ENCODE peak calls at places on chromosome 10, in seven cellular contexts. L is cardiac muscle cell, N is GM23248, H is Peyer's patch, K is body of pancreas, T is neural progenitor cell, Y is OCI-LY7. R is an unnamed sample.

GRCh38 chr10:112346774-112347173 is 27.1 kb upstream of the ACSL5 start:
- DNase-seq in L (no peak), N (no peak), H (no peak), K (no peak), T (no peak), Y (no peak), R (no peak)

GRCh38 chr10:50622497-50623298 is 1.1 kb downstream of the SGMS1 start:
- DNase-seq in L (peak), N (peak), H (peak), K (peak), T (peak), Y (peak), R (peak)

GRCh38 chr10:37856881-37857286 is 526 bp downstream of the ZNF248 start:
- DNase-seq in L (no peak), N (no peak), H (peak), K (peak), T (no peak), Y (peak), R (peak)

GRCh38 chr10:1726861-1727260 is 10.5 kb downstream of the ADARB2 start:
- DNase-seq in L (no peak), N (no peak), H (no peak), K (no peak), T (no peak), Y (no peak), R (no peak)

GRCh38 chr10:32887481-32887880 is 70.5 kb downstream of the ITGB1 start:
- DNase-seq in L (no peak), N (no peak), H (no peak), K (no peak), T (peak), Y (no peak), R (peak)

GRCh38 chr10:76558586-76558985 is 1079.0 kb downstream of the KCNMA1 start:
- DNase-seq in L (peak), N (peak), H (peak), K (peak), T (no peak), Y (no peak), R (peak)

GRCh38 chr10:94199565-94199964 is 163.2 kb downstream of the NOC3L start:
- DNase-seq in L (no peak), N (no peak), H (no peak), K (no peak), T (no peak), Y (no peak), R (peak)

GRCh38 chr10:74892874-74893273 is 66.5 kb downstream of the KAT6B start:
- DNase-seq in L (no peak), N (no peak), H (no peak), K (no peak), T (no peak), Y (no peak), R (no peak)

GRCh38 chr10:3350790-3351364 is 178.3 kb upstream of the PITRM1 start:
- DNase-seq in L (no peak), N (no peak), H (no peak), K (no peak), T (no peak), Y (no peak), R (peak)

GRCh38 chr10:74262856-74263255 is 111.8 kb downstream of the ADK start:
- DNase-seq in L (no peak), N (no peak), H (no peak), K (no peak), T (no peak), Y (no peak), R (peak)

GRCh38 chr10:102243304-102243703 is 2.0 kb upstream of the PITX3 start:
- DNase-seq in L (peak), N (peak), H (no peak), K (no peak), T (no peak), Y (no peak), R (peak)

GRCh38 chr10:34758447-34758996 is 56.6 kb downstream of the PARD3 start:
- DNase-seq in L (peak), N (peak), H (peak), K (no peak), T (no peak), Y (no peak), R (peak)

GRCh38 chr10:54554028-54554427 is 247.0 kb downstream of the PCDH15 start:
- DNase-seq in L (no peak), N (no peak), H (no peak), K (no peak), T (no peak), Y (no peak), R (no peak)

GRCh38 chr10:59865101-59865500 is 41.3 kb downstream of the CCDC6 start:
- DNase-seq in L (peak), N (peak), H (peak), K (peak), T (peak), Y (peak), R (no peak)

GRCh38 chr10:117218654-117219053 is 21.4 kb downstream of the KCNK18 start:
- DNase-seq in L (no peak), N (no peak), H (no peak), K (no peak), T (peak), Y (no peak), R (no peak)

GRCh38 chr10:46558411-46559185 is 2.1 kb upstream of the GPRIN2 start:
- DNase-seq in L (no peak), N (no peak), H (peak), K (peak), T (no peak), Y (no peak), R (no peak)

GRCh38 chr10:44242826-44243225 is 142.1 kb downstream of the CXCL12 start:
- DNase-seq in L (no peak), N (no peak), H (no peak), K (no peak), T (no peak), Y (no peak), R (no peak)

GRCh38 chr10:70109064-70109729 is 23.4 kb downstream of the AIFM2 start:
- DNase-seq in L (no peak), N (no peak), H (no peak), K (peak), T (no peak), Y (no peak), R (no peak)

GRCh38 chr10:99694171-99694570 is 34.9 kb downstream of the ENTPD7 start:
- DNase-seq in L (peak), N (peak), H (no peak), K (no peak), T (no peak), Y (no peak), R (peak)

GRCh38 chr10:7606977-7607404 is 59.8 kb downstream of the ITIH5 start:
- DNase-seq in L (peak), N (peak), H (no peak), K (no peak), T (no peak), Y (no peak), R (no peak)

GRCh38 chr10:31782701-31783100 is 145.9 kb downstream of the ARHGAP12 start:
- DNase-seq in L (no peak), N (no peak), H (no peak), K (peak), T (no peak), Y (no peak), R (no peak)

GRCh38 chr10:91768123-91768522 is 30.1 kb upstream of the TNKS2 start:
- DNase-seq in L (peak), N (peak), H (no peak), K (no peak), T (no peak), Y (no peak), R (no peak)

GRCh38 chr10:49419005-49419404 is 23.1 kb upstream of the DRGX start:
- DNase-seq in L (no peak), N (no peak), H (no peak), K (peak), T (no peak), Y (no peak), R (no peak)

GRCh38 chr10:7667262-7668141 is 736 bp upstream of the ITIH5 start:
- DNase-seq in L (no peak), N (no peak), H (no peak), K (no peak), T (peak), Y (no peak), R (no peak)

GRCh38 chr10:62467509-62467908 is 93.3 kb downstream of the ZNF365 start:
- DNase-seq in L (no peak), N (peak), H (no peak), K (no peak), T (no peak), Y (no peak), R (peak)

GRCh38 chr10:131697461-131698128 is 203.2 kb upstream of the PPP2R2D start:
- DNase-seq in L (no peak), N (peak), H (no peak), K (no peak), T (no peak), Y (no peak), R (no peak)

GRCh38 chr10:13563481-13564445 is 23.0 kb upstream of the PRPF18 start:
- DNase-seq in L (no peak), N (peak), H (no peak), K (no peak), T (no peak), Y (no peak), R (no peak)

GRCh38 chr10:90319188-90319914 is 538.5 kb downstream of the HTR7 start:
- DNase-seq in L (peak), N (peak), H (no peak), K (peak), T (peak), Y (no peak), R (no peak)
- H3K27ac ChIP-seq in L (no peak), N (no peak), H (no peak), K (no peak), T (no peak), Y (no peak), R (peak)

GRCh38 chr10:95558593-95559320 is 2.4 kb downstream of the SORBS1 start:
- DNase-seq in L (no peak), N (no peak), H (no peak), K (no peak), T (no peak), Y (no peak), R (no peak)
- H3K4me3 ChIP-seq in L (no peak), N (no peak), H (peak), K (no peak), T (peak), Y (no peak), R (no peak)

GRCh38 chr10:17075975-17076374 is 53.6 kb downstream of the CUBN start:
- DNase-seq in L (no peak), N (peak), H (no peak), K (no peak), T (no peak), Y (no peak), R (peak)

GRCh38 chr10:17076626-17077025 is 53.0 kb downstream of the CUBN start:
- DNase-seq in L (no peak), N (peak), H (no peak), K (no peak), T (no peak), Y (no peak), R (no peak)

GRCh38 chr10:17075510-17075909 is 54.1 kb downstream of the CUBN start:
- DNase-seq in L (peak), N (peak), H (no peak), K (peak), T (no peak), Y (no peak), R (peak)

GRCh38 chr10:17077905-17078289 is 51.7 kb downstream of the CUBN start:
- DNase-seq in L (no peak), N (no peak), H (no peak), K (no peak), T (no peak), Y (no peak), R (no peak)

GRCh38 chr10:17077251-17077904 is 52.2 kb downstream of the CUBN start:
- DNase-seq in L (no peak), N (peak), H (no peak), K (no peak), T (no peak), Y (no peak), R (no peak)
- H3K27ac ChIP-seq in L (no peak), N (peak), H (no peak), K (no peak), T (no peak), Y (no peak), R (peak)

GRCh38 chr10:86364551-86365345 is 1.8 kb downstream of the GRID1 start:
- DNase-seq in L (peak), N (no peak), H (peak), K (no peak), T (peak), Y (no peak), R (peak)

GRCh38 chr10:86362566-86363183 is 3.9 kb downstream of the GRID1 start:
- DNase-seq in L (no peak), N (no peak), H (peak), K (no peak), T (no peak), Y (no peak), R (peak)

GRCh38 chr10:86363833-86364511 is 2.6 kb downstream of the GRID1 start:
- DNase-seq in L (no peak), N (no peak), H (peak), K (no peak), T (no peak), Y (peak), R (peak)

GRCh38 chr10:86362129-86362527 is 4.5 kb downstream of the GRID1 start:
- DNase-seq in L (no peak), N (no peak), H (peak), K (no peak), T (no peak), Y (no peak), R (no peak)

DNA sequence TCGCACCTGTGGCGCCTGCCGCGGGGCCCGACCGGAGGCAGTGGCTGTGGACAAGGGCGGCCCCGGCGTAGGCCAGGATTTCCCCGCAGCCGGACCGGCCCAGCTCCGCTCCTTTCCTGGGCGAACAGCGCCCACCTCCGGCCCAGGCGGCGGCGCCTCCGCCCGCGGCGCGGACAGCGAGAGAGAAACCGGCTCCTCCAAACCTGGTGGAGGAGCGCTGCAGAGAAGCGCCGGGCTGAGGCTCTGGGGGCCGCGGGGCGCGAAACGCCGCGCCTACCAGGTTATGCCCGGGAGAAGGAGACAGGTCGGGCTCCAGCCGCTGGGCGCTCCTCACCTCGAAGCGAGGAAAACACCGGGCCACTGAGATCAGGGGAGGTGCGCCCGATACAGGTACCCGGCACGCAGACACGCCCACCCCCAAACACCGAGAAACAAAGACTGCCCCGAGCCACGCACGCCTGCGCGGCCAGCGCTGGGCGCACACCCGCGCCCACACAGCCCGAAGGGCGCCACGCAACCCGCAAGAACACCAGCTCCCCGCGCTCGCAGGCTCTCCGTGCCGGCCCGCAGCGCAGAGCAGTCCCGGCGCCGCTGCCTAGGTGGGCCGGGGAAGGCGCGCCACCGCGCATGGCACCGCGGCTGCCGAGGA is 3.3 kb downstream of the GRID1 start:
- DNase-seq in L (peak), N (peak), H (peak), K (peak), T (peak), Y (no peak), R (peak)
- H3K4me3 ChIP-seq in L (peak), N (no peak), H (peak), K (no peak), T (peak), Y (no peak), R (no peak)

GRCh38 chr10:6146921-6147320 is 55.8 kb upstream of the PFKFB3 start:
- DNase-seq in L (no peak), N (no peak), H (no peak), K (no peak), T (no peak), Y (no peak), R (no peak)
- H3K27ac ChIP-seq in L (no peak), N (no peak), H (no peak), K (no peak), T (no peak), Y (no peak), R (no peak)

GRCh38 chr10:9018161-9018843 is 963.8 kb downstream of the GATA3 start:
- DNase-seq in L (no peak), N (no peak), H (no peak), K (no peak), T (no peak), Y (no peak), R (no peak)
- H3K4me3 ChIP-seq in L (no peak), N (no peak), H (no peak), K (no peak), T (no peak), Y (no peak), R (no peak)

GRCh38 chr10:29840516-29841276 is 205.9 kb upstream of the SVIL start:
- DNase-seq in L (no peak), N (no peak), H (peak), K (peak), T (no peak), Y (no peak), R (no peak)

GRCh38 chr10:29837586-29837985 is 202.8 kb upstream of the SVIL start:
- DNase-seq in L (no peak), N (no peak), H (no peak), K (peak), T (no peak), Y (no peak), R (no peak)

GRCh38 chr10:29836396-29836795 is 201.6 kb upstream of the SVIL start:
- DNase-seq in L (no peak), N (no peak), H (no peak), K (no peak), T (no peak), Y (no peak), R (no peak)

GRCh38 chr10:29839826-29840515 is 205.2 kb upstream of the SVIL start:
- DNase-seq in L (no peak), N (no peak), H (no peak), K (peak), T (no peak), Y (no peak), R (no peak)

DNA sequence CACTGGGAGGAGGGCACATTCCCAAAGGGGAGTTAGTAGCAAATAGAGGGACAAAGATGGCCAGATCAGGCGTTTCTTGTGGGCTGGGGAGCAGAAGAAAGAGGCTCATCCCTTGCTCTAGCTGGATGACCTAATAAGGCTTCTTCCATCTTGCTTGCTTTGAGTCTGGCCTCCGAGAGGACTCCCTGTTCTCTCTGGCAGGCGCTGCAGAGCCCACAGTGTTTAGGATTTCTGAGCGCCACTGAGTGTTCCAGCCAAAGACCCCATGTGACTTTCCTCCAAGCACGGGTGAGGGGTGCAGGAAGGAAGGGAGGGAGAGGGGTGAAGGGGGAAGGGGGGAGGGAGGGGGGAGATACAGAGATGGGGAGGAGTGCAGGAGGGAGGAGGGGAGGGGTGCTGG is 203.8 kb upstream of the SVIL start:
- DNase-seq in L (no peak), N (no peak), H (no peak), K (no peak), T (no peak), Y (no peak), R (no peak)
- H3K27ac ChIP-seq in L (no peak), N (no peak), H (no peak), K (no peak), T (no peak), Y (no peak), R (no peak)

DNA sequence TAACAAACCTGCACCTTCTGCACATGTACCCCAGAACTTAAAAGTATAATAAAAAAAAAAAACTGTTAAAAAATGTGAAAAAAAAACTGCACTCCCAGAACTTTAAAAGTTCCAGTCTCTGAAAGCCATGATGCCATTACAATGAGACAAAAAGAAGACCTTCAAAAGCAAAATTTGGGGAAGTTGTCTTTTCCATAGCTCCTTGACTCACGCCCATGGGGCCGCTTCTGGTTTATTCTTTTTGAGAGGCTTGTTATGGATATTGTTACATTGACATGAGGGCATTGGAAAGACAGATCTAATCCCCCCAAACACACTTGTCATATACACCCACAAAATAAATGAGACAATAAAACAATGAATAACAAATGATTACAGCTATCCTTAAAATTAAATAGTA is 805 bp downstream of the BLNK start:
- DNase-seq in L (no peak), N (no peak), H (no peak), K (no peak), T (no peak), Y (no peak), R (no peak)
- H3K4me3 ChIP-seq in L (no peak), N (no peak), H (peak), K (no peak), T (no peak), Y (peak), R (no peak)

GRCh38 chr10:71522438-71523144 is 125.9 kb downstream of the CDH23 start:
- DNase-seq in L (no peak), N (no peak), H (no peak), K (no peak), T (peak), Y (peak), R (no peak)
- H3K27ac ChIP-seq in L (no peak), N (no peak), H (no peak), K (no peak), T (no peak), Y (no peak), R (no peak)